ENCODE peak calls at places on chromosomes 7 and 10, in nine cellular contexts. D is HFFc6; K is left kidney; V is NCI-H2029 treated with DMSO at 0.1 percent for 48 hours; A is body of pancreas; O is activated CD4-positive, alpha-beta T cell treated with anti-CD3 and anti-CD28 coated beads, Interleukin-2, amount 10 ng/mL, durations not matched to agents 7 days and 5 days; F is activated CD8-positive, alpha-beta memory T cell treated with anti-CD3 and anti-CD28 coated beads for 48 hours; U is activated naive CD4-positive, alpha-beta T cell treated with Interleukin-2 at 50 U/mL for 16 hours; Z is CD4-positive, CD25-positive, alpha-beta regulatory T cell. J is an unnamed sample.

GRCh38 chr7:229184-229964 is 37.0 kb downstream of the FAM20C start:
- DNase-seq in Z (no peak), K (no peak), U (no peak), O (no peak), V (no peak), D (peak; percentile 72), A (peak; percentile 43), F (no peak), J (no peak)

GRCh38 chr7:27071622-27072390 is 24.0 kb downstream of the HOXA1 start:
- DNase-seq in A (no peak), U (no peak), K (peak; percentile 24), V (no peak), F (no peak), D (no peak), O (no peak), Z (no peak), J (no peak)

GRCh38 chr10:86711957-86712708 is 43.8 kb downstream of the LDB3 start:
- DNase-seq in Z (no peak), O (peak; percentile 14), A (no peak), V (no peak), D (no peak), F (peak; percentile 40), K (peak; percentile 90), U (no peak), J (peak; percentile 24)

GRCh38 chr7:131554880-131555516 is 1.4 kb downstream of the PODXL start:
- DNase-seq in F (no peak), U (no peak), A (no peak), V (no peak), K (no peak), Z (no peak), O (no peak), D (no peak), J (no peak)

GRCh38 chr7:99447943-99448342 is 9.2 kb downstream of the CPSF4 start:
- DNase-seq in F (no peak), U (no peak), O (peak; percentile 20), V (no peak), Z (no peak), A (no peak), K (no peak), D (no peak), J (no peak)

GRCh38 chr7:55733584-55733983 is 129.0 kb downstream of the SEPTIN14 start:
- DNase-seq in Z (no peak), D (peak; percentile 1), U (no peak), V (no peak), K (no peak), O (no peak), A (no peak), F (no peak), J (no peak)

GRCh38 chr10:86055928-86056327 is 310.7 kb downstream of the GRID1 start:
- DNase-seq in K (no peak), V (no peak), A (no peak), D (no peak), F (no peak), O (no peak), U (no peak), Z (no peak), J (no peak)

GRCh38 chr7:36475011-36475342 is 85.3 kb downstream of the ANLN start:
- DNase-seq in A (no peak), O (no peak), K (no peak), Z (no peak), V (no peak), D (no peak), F (no peak), U (no peak), J (no peak)

GRCh38 chr10:132667613-132668394 is 118.1 kb downstream of the NKX6-2 start:
- DNase-seq in Z (no peak), O (no peak), V (no peak), K (peak; percentile 73), U (no peak), D (peak; percentile 42), A (no peak), F (no peak), J (no peak)

GRCh38 chr10:92822060-92822634 is 26.2 kb upstream of the EXOC6 start:
- DNase-seq in F (no peak), D (peak; percentile 85), A (no peak), U (no peak), Z (no peak), V (no peak), K (peak; percentile 21), O (no peak), J (peak; percentile 90)

GRCh38 chr10:7192831-7193348 is 217.9 kb downstream of the SFMBT2 start:
- DNase-seq in U (peak; percentile 52), O (peak; percentile 84), K (no peak), A (no peak), D (no peak), F (no peak), V (no peak), Z (peak; percentile 79), J (no peak)

GRCh38 chr7:54115028-54115763 is 427.0 kb upstream of the VSTM2A start:
- DNase-seq in A (no peak), D (no peak), U (no peak), F (no peak), V (no peak), K (no peak), O (no peak), Z (no peak), J (no peak)

GRCh38 chr10:88661577-88661976 is 2.7 kb upstream of the LIPF start:
- DNase-seq in D (no peak), K (no peak), A (no peak), F (no peak), Z (no peak), O (no peak), U (no peak), V (no peak), J (no peak)

GRCh38 chr7:151327659-151328058 is 14.0 kb upstream of the NUB1 start:
- DNase-seq in A (no peak), F (no peak), Z (no peak), V (no peak), K (no peak), U (no peak), D (peak; percentile 12), O (no peak), J (no peak)